ENCODE peak calls at places on chromosomes 6 and 20, in six cellular contexts. G, N, F, D, R and J are unnamed samples.

GRCh38 chr6:41170547-41171160 is 7.7 kb upstream of the TREM2 start:
- DNase-seq in D (no peak), F (no peak), R (no peak), G (no peak), N (no peak), J (no peak)

GRCh38 chr6:43724914-43725642 is 37.5 kb upstream of the MRPS18A start:
- DNase-seq in N (no peak), G (no peak), R (peak; percentile 77), D (peak; percentile 99), F (peak; percentile 86), J (peak; percentile 100)

GRCh38 chr20:47354388-47354709 is 2.1 kb downstream of the ZMYND8 start:
- DNase-seq in G (no peak), N (no peak), R (no peak), F (no peak), D (no peak), J (no peak)

GRCh38 chr20:49742948-49743347 is 29.3 kb upstream of the B4GALT5 start:
- DNase-seq in D (no peak), F (no peak), N (no peak), G (no peak), R (no peak), J (no peak)

GRCh38 chr6:117615981-117616961 is 14.0 kb upstream of the GOPC start:
- DNase-seq in D (no peak), R (no peak), F (no peak), N (no peak), G (no peak), J (no peak)

GRCh38 chr6:15401769-15402250 is 155.9 kb downstream of the JARID2 start:
- DNase-seq in R (no peak), F (peak; percentile 67), D (no peak), N (no peak), G (peak; percentile 10), J (no peak)

GRCh38 chr6:34150766-34151165 is 4.9 kb upstream of the GRM4 start:
- DNase-seq in N (no peak), D (no peak), F (no peak), R (no peak), G (no peak), J (no peak)

GRCh38 chr20:58818585-58819285 is 32.0 kb downstream of the GNAS-AS1 start:
- DNase-seq in R (peak; percentile 3), G (no peak), F (no peak), D (no peak), N (no peak), J (peak; percentile 92)

GRCh38 chr6:121504227-121504626 is 68.8 kb downstream of the GJA1 start:
- DNase-seq in G (peak; percentile 94), F (no peak), D (no peak), N (peak; percentile 77), R (no peak), J (peak; percentile 75)

GRCh38 chr20:16011519-16011918 is 561.7 kb downstream of the KIF16B start:
- DNase-seq in G (no peak), D (no peak), N (no peak), F (no peak), R (no peak), J (no peak)

GRCh38 chr20:48722002-48722731 is 105.6 kb downstream of the PREX1 start:
- DNase-seq in F (no peak), R (no peak), D (no peak), N (peak; percentile 90), G (no peak), J (peak; percentile 93)

GRCh38 chr20:59159091-59159821 is 4.4 kb upstream of the ZNF831 start:
- DNase-seq in F (no peak), G (no peak), R (no peak), N (no peak), D (no peak), J (no peak)

GRCh38 chr6:154907293-154907692 is 87.8 kb upstream of the TIAM2 start:
- DNase-seq in G (no peak), D (no peak), F (no peak), N (no peak), R (no peak), J (no peak)

GRCh38 chr6:144346719-144347446 is 61.7 kb downstream of the UTRN start:
- DNase-seq in R (no peak), F (no peak), N (peak; percentile 90), G (peak; percentile 45), D (no peak), J (peak; percentile 66)

GRCh38 chr6:18990313-18990978 is 603.3 kb downstream of the RNF144B start:
- DNase-seq in F (peak; percentile 58), G (peak; percentile 58), R (no peak), D (peak; percentile 56), N (peak; percentile 26), J (peak; percentile 63)

GRCh38 chr6:167552961-167553360 is 228.1 kb downstream of the TTLL2 start:
- DNase-seq in R (no peak), G (no peak), N (no peak), D (no peak), F (no peak), J (no peak)

GRCh38 chr20:54137115-54137514 is 36.7 kb downstream of the CYP24A1 start:
- DNase-seq in R (no peak), G (no peak), F (no peak), N (no peak), D (no peak), J (no peak)

GRCh38 chr20:11502051-11502450 is 415.6 kb upstream of the BTBD3 start:
- DNase-seq in D (no peak), F (no peak), R (no peak), G (no peak), N (no peak), J (peak; percentile 22)

GRCh38 chr6:149454405-149454848 is 30.4 kb downstream of the ZC3H12D start:
- DNase-seq in G (no peak), D (no peak), F (no peak), R (no peak), N (peak; percentile 26), J (no peak)

GRCh38 chr6:25482996-25483395 is 169.0 kb upstream of the SCGN start:
- DNase-seq in F (no peak), D (no peak), R (no peak), N (no peak), G (no peak), J (no peak)
- TF ChIP-seq MYC in F (no peak), D (no peak), R (no peak), N (no peak), G (no peak), J (no peak)

GRCh38 chr20:33076662-33077398 is 2.6 kb upstream of the BPIFB4 start:
- DNase-seq in D (no peak), R (no peak), F (peak; percentile 28), G (no peak), N (no peak), J (peak; percentile 37)
- TF ChIP-seq MYC in D (no peak), R (no peak), F (no peak), G (no peak), N (no peak), J (no peak)

GRCh38 chr6:12077021-12077420 is 64.9 kb downstream of the HIVEP1 start:
- DNase-seq in G (no peak), D (no peak), F (no peak), N (no peak), R (no peak), J (peak; percentile 17)

GRCh38 chr6:12078014-12078413 is 65.9 kb downstream of the HIVEP1 start:
- DNase-seq in G (no peak), N (no peak), R (no peak), D (no peak), F (no peak), J (no peak)

GRCh38 chr6:12071064-12071615 is 59.0 kb downstream of the HIVEP1 start:
- DNase-seq in R (no peak), D (no peak), F (no peak), N (peak; percentile 47), G (no peak), J (no peak)

GRCh38 chr6:12069891-12070529 is 57.9 kb downstream of the HIVEP1 start:
- DNase-seq in N (no peak), F (no peak), G (no peak), R (no peak), D (no peak), J (no peak)

DNA sequence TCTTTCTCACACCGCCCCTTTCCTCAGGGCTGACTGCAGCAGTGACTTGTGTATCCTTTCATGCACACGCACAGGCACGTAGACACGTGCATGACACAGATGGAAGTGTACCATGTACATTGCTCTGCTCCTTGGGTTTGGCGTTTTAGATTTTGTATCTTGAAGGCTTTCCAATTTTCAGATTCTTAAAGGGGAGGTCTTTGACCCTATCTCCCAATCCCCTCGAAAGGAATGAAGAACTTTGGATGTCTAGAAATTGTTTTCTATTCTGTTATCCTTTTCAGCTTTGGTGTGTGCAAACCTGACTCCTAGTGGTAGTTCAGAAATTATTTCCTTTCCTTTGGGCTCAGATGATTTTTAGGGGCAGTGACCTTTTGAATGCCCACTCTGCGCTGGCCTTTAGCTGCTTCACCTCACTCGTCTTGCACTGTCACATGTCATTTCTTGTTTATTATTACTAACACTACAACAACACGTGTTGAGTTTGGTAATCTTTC is 63.0 kb downstream of the HIVEP1 start:
- DNase-seq in D (no peak), G (no peak), R (no peak), N (peak; percentile 34), F (peak; percentile 9), J (peak; percentile 28)
- TF ChIP-seq MYC in D (no peak), G (no peak), R (no peak), N (no peak), F (no peak), J (no peak)

GRCh38 chr6:3482869-3483268 is 26.0 kb upstream of the SLC22A23 start:
- DNase-seq in G (no peak), D (no peak), N (no peak), R (no peak), F (no peak), J (no peak)

GRCh38 chr6:3478341-3478740 is 21.5 kb upstream of the SLC22A23 start:
- DNase-seq in D (no peak), R (no peak), F (no peak), N (no peak), G (no peak), J (no peak)

GRCh38 chr6:3481640-3482039 is 24.8 kb upstream of the SLC22A23 start:
- DNase-seq in G (no peak), R (no peak), F (no peak), D (no peak), N (no peak), J (no peak)

GRCh38 chr6:3484240-3484639 is 27.4 kb upstream of the SLC22A23 start:
- DNase-seq in D (no peak), R (no peak), N (no peak), G (no peak), F (no peak), J (peak; percentile 14)

DNA sequence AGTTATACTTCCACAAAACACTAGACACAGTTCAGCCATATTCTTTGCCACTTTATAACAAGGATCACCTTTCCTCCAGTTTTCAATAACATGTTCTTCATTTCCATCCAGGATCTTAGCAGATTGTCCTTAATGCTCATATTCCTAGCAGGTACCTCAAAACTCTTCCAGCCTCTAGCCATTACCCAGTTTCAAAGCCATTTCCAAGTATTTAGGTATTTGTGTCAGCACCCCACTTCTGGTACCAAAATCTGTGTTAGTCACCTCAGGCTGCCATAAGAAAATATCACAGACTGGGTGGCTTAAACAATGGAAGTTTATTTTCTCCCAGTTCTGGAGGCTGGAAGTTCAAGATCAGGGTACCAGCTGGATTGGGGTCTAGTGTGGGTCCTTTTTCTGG is 23.2 kb upstream of the SLC22A23 start:
- DNase-seq in D (no peak), N (no peak), F (no peak), R (no peak), G (no peak), J (no peak)
- TF ChIP-seq MYC in D (no peak), N (no peak), F (no peak), R (no peak), G (no peak), J (no peak)

DNA sequence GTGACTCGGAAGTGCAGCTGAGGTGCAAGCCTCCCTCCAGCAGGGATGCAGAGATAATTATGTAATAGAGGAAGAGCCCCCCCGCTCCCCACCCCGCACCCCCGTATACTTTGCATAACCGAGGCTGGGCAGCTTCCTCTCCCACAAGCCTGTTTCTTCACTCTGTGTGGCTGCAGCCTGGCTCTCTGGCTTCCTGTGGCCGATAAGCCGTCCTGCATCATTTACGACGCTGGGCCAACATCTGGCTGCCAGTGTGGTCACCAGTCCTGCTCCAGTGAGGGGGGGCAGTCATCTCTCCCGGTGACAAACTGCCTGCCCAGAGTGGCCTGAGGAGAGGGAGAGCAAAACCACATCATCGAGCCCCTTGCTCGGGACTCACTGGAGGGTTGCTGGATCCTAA is 59.2 kb downstream of the RBM38 start:
- DNase-seq in G (no peak), N (no peak), D (peak; percentile 44), F (no peak), R (peak; percentile 71), J (peak; percentile 99)
- TF ChIP-seq MYC in G (no peak), N (no peak), D (no peak), F (no peak), R (no peak), J (no peak)